ENCODE peak calls at places on chromosomes 1 and 21, in seven cellular contexts. T is naive B cell, J is NCI-H1105 treated with DMSO at 0.1 percent for 48 hours, U is posterior vena cava, B is NCI-H2171, H is lung microvascular endothelial cell, R is GOT3. N is an unnamed sample.

GRCh38 chr1:68128157-68128556 is 77.7 kb upstream of the DIRAS3 start:
- DNase-seq in T (no peak), J (no peak), U (no peak), B (no peak), H (no peak), R (no peak), N (no peak)

GRCh38 chr21:18493420-18493819 is 89.8 kb upstream of the TMPRSS15 start:
- DNase-seq in T (no peak), J (no peak), U (no peak), B (no peak), H (no peak), R (no peak), N (no peak)

GRCh38 chr1:62088439-62088838 is 106.2 kb upstream of the L1TD1 start:
- DNase-seq in T (no peak), J (no peak), U (no peak), B (no peak), H (no peak), R (no peak), N (no peak)

GRCh38 chr1:49389699-49390098 is 613.0 kb upstream of the BEND5 start:
- DNase-seq in T (no peak), J (no peak), U (no peak), B (no peak), H (no peak), R (no peak), N (no peak)

GRCh38 chr1:226695335-226695900 is 43.7 kb downstream of the ITPKB start:
- DNase-seq in T (no peak), J (no peak), U (no peak), B (no peak), H (no peak), R (no peak), N (no peak)

GRCh38 chr21:43834146-43834905 is 30.7 kb upstream of the AGPAT3 start:
- DNase-seq in T (no peak), J (no peak), U (peak), B (no peak), H (no peak), R (no peak), N (no peak)

GRCh38 chr21:36246080-36246631 is 73.8 kb upstream of the MORC3 start:
- DNase-seq in T (no peak), J (no peak), U (no peak), B (no peak), H (no peak), R (no peak), N (no peak)

GRCh38 chr1:19708558-19708957 is 43.9 kb downstream of the HTR6 start:
- DNase-seq in T (no peak), J (no peak), U (no peak), B (no peak), H (no peak), R (no peak), N (no peak)

N was measured in sigmoid colon.